ENCODE peak calls at places on chromosomes 7 and 10, in four cellular contexts. A, E, W and Y are unnamed samples.
A peak's percentile ranks its signal among the peaks of the same experiment; 100 is the strongest.

GRCh38 chr10:29530112-29530976 is 104.4 kb downstream of the SVIL start:
- DNase-seq in A (no peak), E (no peak), W (no peak), Y (no peak)

GRCh38 chr10:72525277-72525676 is 100.6 kb downstream of the MICU1 start:
- DNase-seq in A (peak; percentile 16), E (peak; percentile 23), W (no peak), Y (no peak)

GRCh38 chr7:138170298-138170697 is 94.0 kb downstream of the AKR1D1 start:
- DNase-seq in A (no peak), E (no peak), W (no peak), Y (no peak)

GRCh38 chr10:101237080-101237817 is 8.0 kb upstream of the LBX1 start:
- DNase-seq in A (no peak), E (no peak), W (no peak), Y (no peak)

GRCh38 chr7:30743371-30744074 is 8.4 kb upstream of the INMT start:
- DNase-seq in A (peak; percentile 77), E (no peak), W (no peak), Y (no peak)

GRCh38 chr10:113552723-113553122 is at the start of gene HABP2:
- DNase-seq in A (no peak), E (no peak), W (no peak), Y (no peak)

GRCh38 chr10:49606981-49607535 is 3.1 kb upstream of the SLC18A3 start:
- DNase-seq in A (peak; percentile 90), E (no peak), W (peak; percentile 75), Y (peak; percentile 75)

GRCh38 chr7:90276033-90276728 is 31.2 kb downstream of the CFAP69 start:
- DNase-seq in A (no peak), E (no peak), W (no peak), Y (no peak)

GRCh38 chr7:28112467-28112866 is 68.1 kb downstream of the JAZF1 start:
- DNase-seq in A (no peak), E (no peak), W (no peak), Y (no peak)

GRCh38 chr10:134743-135600 is at the start of gene ZMYND11:
- DNase-seq in A (peak; percentile 78), E (no peak), W (peak; percentile 77), Y (no peak)

GRCh38 chr7:94161476-94161875 is 157.3 kb upstream of the BET1 start:
- DNase-seq in A (no peak), E (no peak), W (no peak), Y (no peak)

GRCh38 chr7:6448943-6449543 is 1.3 kb upstream of the DAGLB start:
- DNase-seq in A (no peak), E (no peak), W (no peak), Y (no peak)

GRCh38 chr10:94343159-94343558 is 19.6 kb downstream of the NOC3L start:
- DNase-seq in A (no peak), E (no peak), W (no peak), Y (no peak)

GRCh38 chr7:96380111-96380512 is 58.2 kb upstream of the SLC25A13 start:
- DNase-seq in A (no peak), E (no peak), W (no peak), Y (no peak)

GRCh38 chr7:136947347-136947746 is 78.9 kb downstream of the CHRM2 start:
- DNase-seq in A (no peak), E (no peak), W (no peak), Y (no peak)

GRCh38 chr10:51297438-51297837 is 223.2 kb downstream of the PRKG1 start:
- DNase-seq in A (no peak), E (no peak), W (no peak), Y (no peak)

GRCh38 chr7:140217750-140218501 is 41.1 kb upstream of the KDM7A start:
- DNase-seq in A (no peak), E (no peak), W (no peak), Y (no peak)

GRCh38 chr10:35007858-35008301 is 82.3 kb downstream of the CUL2 start:
- DNase-seq in A (no peak), E (no peak), W (no peak), Y (no peak)

GRCh38 chr7:18221377-18222290 is 194.0 kb upstream of the PRPS1L1 start:
- DNase-seq in A (peak; percentile 80), E (no peak), W (no peak), Y (no peak)

GRCh38 chr10:85400981-85401695 is 965.5 kb downstream of the GRID1 start:
- DNase-seq in A (no peak), E (no peak), W (no peak), Y (no peak)

GRCh38 chr7:110119883-110120581 is 970.9 kb upstream of the LRRN3 start:
- DNase-seq in A (no peak), E (no peak), W (no peak), Y (no peak)

GRCh38 chr10:75487087-75487784 is 55.8 kb downstream of the LRMDA start:
- DNase-seq in A (peak; percentile 35), E (no peak), W (no peak), Y (no peak)

GRCh38 chr7:102303669-102304422 is 17.2 kb downstream of the SH2B2 start:
- DNase-seq in A (no peak), E (no peak), W (no peak), Y (no peak)

GRCh38 chr10:114856544-114857287 is 35.1 kb downstream of the FHIP2A start:
- DNase-seq in A (peak; percentile 89), E (peak; percentile 64), W (no peak), Y (peak; percentile 17)

GRCh38 chr10:127851661-127852205 is 41.0 kb downstream of the CLRN3 start:
- DNase-seq in A (no peak), E (no peak), W (no peak), Y (no peak)

GRCh38 chr10:2619472-2619871 is 447.9 kb upstream of the PFKP start:
- DNase-seq in A (no peak), E (no peak), W (no peak), Y (peak; percentile 51)

GRCh38 chr7:104900525-104900924 is 113.5 kb upstream of the KMT2E start:
- DNase-seq in A (peak; percentile 26), E (no peak), W (no peak), Y (no peak)

GRCh38 chr10:28734940-28735759 is 57.8 kb downstream of the BAMBI start:
- DNase-seq in A (peak; percentile 88), E (peak; percentile 97), W (no peak), Y (no peak)

GRCh38 chr7:48139461-48139860 is 31.8 kb upstream of the ABCA13 start:
- DNase-seq in A (peak; percentile 15), E (no peak), W (no peak), Y (no peak)

GRCh38 chr10:131843089-131843595 is 57.7 kb upstream of the PPP2R2D start:
- DNase-seq in A (no peak), E (no peak), W (no peak), Y (no peak)

GRCh38 chr7:21943436-21943835 is 2.3 kb downstream of the CDCA7L start:
- DNase-seq in A (no peak), E (no peak), W (no peak), Y (no peak)

GRCh38 chr7:151429555-151430331 is 10.2 kb downstream of the CRYGN start:
- DNase-seq in A (peak; percentile 49), E (no peak), W (peak; percentile 71), Y (peak; percentile 98)

GRCh38 chr10:5943536-5943935 is 33.8 kb downstream of the IL15RA start:
- DNase-seq in A (peak; percentile 73), E (no peak), W (no peak), Y (no peak)

GRCh38 chr7:99083733-99084132 is 60.2 kb downstream of the SMURF1 start:
- DNase-seq in A (no peak), E (no peak), W (no peak), Y (no peak)

GRCh38 chr7:99083068-99083651 is 60.7 kb downstream of the SMURF1 start:
- DNase-seq in A (no peak), E (no peak), W (no peak), Y (peak; percentile 19)

GRCh38 chr7:99089914-99090629 is 53.8 kb downstream of the SMURF1 start:
- DNase-seq in A (no peak), E (no peak), W (no peak), Y (no peak)

GRCh38 chr7:99086944-99087343 is 57.0 kb downstream of the SMURF1 start:
- DNase-seq in A (no peak), E (no peak), W (no peak), Y (no peak)

GRCh38 chr7:99086532-99086931 is 57.4 kb downstream of the SMURF1 start:
- DNase-seq in A (no peak), E (no peak), W (no peak), Y (no peak)
- H3K4me3 ChIP-seq in A (no peak overlapping the region), E (no peak overlapping the region), W (no peak overlapping the region), Y (no peak overlapping the region)

DNA sequence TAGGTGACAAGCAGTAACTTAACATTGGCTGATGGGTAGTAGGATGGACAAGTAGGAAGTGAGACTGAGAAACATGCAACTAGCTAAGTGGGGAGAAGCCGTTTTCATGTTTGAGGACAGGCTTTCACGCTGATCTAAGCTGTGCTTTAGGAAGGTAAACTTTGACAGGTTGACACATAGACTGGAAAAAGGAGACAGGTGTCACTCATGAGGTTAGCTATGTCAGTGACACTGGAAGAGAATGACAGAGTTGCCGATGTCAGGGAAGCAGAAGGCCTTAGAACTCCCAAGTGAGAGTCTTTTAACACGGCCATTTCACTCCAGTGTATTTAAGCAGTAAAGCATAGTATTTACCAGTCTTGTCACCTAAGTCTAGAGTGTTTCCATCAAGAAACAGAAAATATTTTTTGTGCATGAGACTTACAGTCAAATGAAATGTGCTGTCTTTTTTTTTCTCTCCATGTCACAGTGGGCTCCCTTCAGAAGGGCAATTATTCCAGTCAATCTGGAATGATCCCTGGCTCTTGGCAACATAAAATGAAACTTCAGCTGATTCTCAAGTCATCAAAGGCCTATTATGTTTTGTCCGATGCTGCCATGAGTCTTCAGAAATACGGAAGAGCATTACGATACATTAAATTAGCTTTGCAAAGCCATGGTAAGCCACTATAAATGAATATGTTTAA is 20.6 kb downstream of the EDRF1 start:
- DNase-seq in A (no peak), E (no peak), W (no peak), Y (no peak)
- H3K4me3 ChIP-seq in A (no peak overlapping the region), E (no peak overlapping the region), W (no peak overlapping the region), Y (no peak overlapping the region)

GRCh38 chr7:152574892-152575511 is 100.9 kb downstream of the XRCC2 start:
- DNase-seq in A (no peak), E (no peak), W (no peak), Y (no peak)
- H3K4me3 ChIP-seq in A (no peak overlapping the region), E (no peak overlapping the region), W (no peak overlapping the region), Y (no peak overlapping the region)

DNA sequence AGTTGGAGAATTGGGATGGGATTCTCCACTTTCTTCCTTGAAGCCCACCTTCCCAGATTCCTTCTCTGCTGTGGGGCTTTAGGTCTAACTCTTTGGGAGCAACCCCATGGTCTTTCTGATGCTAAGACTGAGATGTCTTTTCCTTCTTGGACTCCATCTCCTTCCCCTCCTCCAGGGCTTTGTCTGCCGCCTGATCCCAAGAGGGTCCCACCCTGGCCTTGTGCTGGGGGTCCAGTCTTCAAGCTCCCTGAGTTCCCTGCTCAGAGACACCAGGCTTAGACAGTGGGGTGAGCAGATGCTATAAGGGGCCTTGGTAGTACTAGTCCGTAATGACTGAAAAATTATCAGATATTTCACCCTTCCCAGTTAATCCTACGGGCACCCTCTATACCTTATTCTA is 150.5 kb downstream of the PTPN20 start:
- DNase-seq in A (no peak), E (no peak), W (no peak), Y (no peak)
- H3K4me3 ChIP-seq in A (no peak overlapping the region), E (no peak overlapping the region), W (no peak overlapping the region), Y (no peak overlapping the region)

GRCh38 chr10:88783734-88784133 is 18.8 kb upstream of the LIPM start:
- DNase-seq in A (no peak), E (no peak), W (no peak), Y (no peak)
- H3K4me3 ChIP-seq in A (no peak overlapping the region), E (no peak overlapping the region), W (no peak overlapping the region), Y (no peak overlapping the region)